ENCODE peak calls at places on chromosomes 1 and 21, in seven cellular contexts. One of them, this sample, is unnamed.

GRCh38 chr21:18449586-18449985 is 46.0 kb upstream of the TMPRSS15 start:
- DNase-seq in tibial artery: no peak
- DNase-seq in GM06990: no peak
- DNase-seq in uterus: no peak
- DNase-seq in GM23338: no peak
- DNase-seq in CD4-positive, alpha-beta memory T cell: no peak
- DNase-seq in SK-N-SH: no peak
- DNase-seq in this sample: no peak

GRCh38 chr21:25307489-25307888 is 299.8 kb downstream of the MRPL39 start:
- DNase-seq in tibial artery: no peak
- DNase-seq in GM06990: no peak
- DNase-seq in uterus: no peak
- DNase-seq in GM23338: no peak
- DNase-seq in CD4-positive, alpha-beta memory T cell: no peak
- DNase-seq in SK-N-SH: no peak
- DNase-seq in this sample: peak

GRCh38 chr1:156241311-156241811 is 623 bp upstream of the BGLAP start:
- DNase-seq in tibial artery: no peak
- DNase-seq in GM06990: no peak
- DNase-seq in uterus: no peak
- DNase-seq in GM23338: no peak
- DNase-seq in CD4-positive, alpha-beta memory T cell: no peak
- DNase-seq in SK-N-SH: no peak
- DNase-seq in this sample: peak

GRCh38 chr1:55284856-55285255 is 69.7 kb upstream of the USP24 start:
- DNase-seq in tibial artery: peak
- DNase-seq in GM06990: no peak
- DNase-seq in uterus: peak
- DNase-seq in GM23338: peak
- DNase-seq in CD4-positive, alpha-beta memory T cell: peak
- DNase-seq in SK-N-SH: peak
- DNase-seq in this sample: peak

GRCh38 chr1:16286122-16286521 is 49.1 kb upstream of the CPLANE2 start:
- DNase-seq in tibial artery: no peak
- DNase-seq in GM06990: no peak
- DNase-seq in uterus: no peak
- DNase-seq in GM23338: no peak
- DNase-seq in CD4-positive, alpha-beta memory T cell: no peak
- DNase-seq in SK-N-SH: no peak
- DNase-seq in this sample: peak

GRCh38 chr1:34696230-34696629 is 58.6 kb upstream of the GJB5 start:
- DNase-seq in tibial artery: no peak
- DNase-seq in GM06990: no peak
- DNase-seq in uterus: no peak
- DNase-seq in GM23338: peak
- DNase-seq in CD4-positive, alpha-beta memory T cell: no peak
- DNase-seq in SK-N-SH: peak
- DNase-seq in this sample: peak

GRCh38 chr1:43850599-43851233 is 82.9 kb upstream of the ARTN start:
- DNase-seq in tibial artery: no peak
- DNase-seq in GM06990: no peak
- DNase-seq in uterus: no peak
- DNase-seq in GM23338: no peak
- DNase-seq in CD4-positive, alpha-beta memory T cell: no peak
- DNase-seq in SK-N-SH: no peak
- DNase-seq in this sample: no peak

GRCh38 chr1:208029381-208030319 is 118.7 kb upstream of the CD34 start:
- DNase-seq in tibial artery: peak
- DNase-seq in GM06990: no peak
- DNase-seq in uterus: peak
- DNase-seq in GM23338: no peak
- DNase-seq in CD4-positive, alpha-beta memory T cell: no peak
- DNase-seq in SK-N-SH: no peak
- DNase-seq in this sample: no peak

GRCh38 chr1:8560611-8561544 is 243.0 kb downstream of the SLC45A1 start:
- DNase-seq in tibial artery: no peak
- DNase-seq in GM06990: peak
- DNase-seq in uterus: no peak
- DNase-seq in GM23338: peak
- DNase-seq in CD4-positive, alpha-beta memory T cell: peak
- DNase-seq in SK-N-SH: peak
- DNase-seq in this sample: peak

GRCh38 chr1:9798236-9799130 is 25.3 kb downstream of the CLSTN1 start:
- DNase-seq in tibial artery: no peak
- DNase-seq in GM06990: no peak
- DNase-seq in uterus: peak
- DNase-seq in GM23338: no peak
- DNase-seq in CD4-positive, alpha-beta memory T cell: no peak
- DNase-seq in SK-N-SH: no peak
- DNase-seq in this sample: no peak

GRCh38 chr1:177181631-177182291 is 11.0 kb downstream of the BRINP2 start:
- DNase-seq in tibial artery: peak
- DNase-seq in GM06990: peak
- DNase-seq in uterus: peak
- DNase-seq in GM23338: peak
- DNase-seq in CD4-positive, alpha-beta memory T cell: no peak
- DNase-seq in SK-N-SH: peak
- DNase-seq in this sample: peak

GRCh38 chr1:24503003-24503751 is 541 bp downstream of the RCAN3 start:
- DNase-seq in tibial artery: no peak
- DNase-seq in GM06990: no peak
- DNase-seq in uterus: no peak
- DNase-seq in GM23338: peak
- DNase-seq in CD4-positive, alpha-beta memory T cell: no peak
- DNase-seq in SK-N-SH: peak
- DNase-seq in this sample: peak

GRCh38 chr1:91383461-91383860 is 21.2 kb downstream of the HFM1 start:
- DNase-seq in tibial artery: no peak
- DNase-seq in GM06990: no peak
- DNase-seq in uterus: no peak
- DNase-seq in GM23338: no peak
- DNase-seq in CD4-positive, alpha-beta memory T cell: no peak
- DNase-seq in SK-N-SH: no peak
- DNase-seq in this sample: no peak

GRCh38 chr1:183218039-183218618 is 32.1 kb downstream of the LAMC2 start:
- DNase-seq in tibial artery: peak
- DNase-seq in GM06990: no peak
- DNase-seq in uterus: no peak
- DNase-seq in GM23338: no peak
- DNase-seq in CD4-positive, alpha-beta memory T cell: no peak
- DNase-seq in SK-N-SH: no peak
- DNase-seq in this sample: no peak

GRCh38 chr1:246169486-246169885 is 337.6 kb downstream of the SMYD3 start:
- DNase-seq in tibial artery: no peak
- DNase-seq in GM06990: no peak
- DNase-seq in uterus: no peak
- DNase-seq in GM23338: no peak
- DNase-seq in CD4-positive, alpha-beta memory T cell: no peak
- DNase-seq in SK-N-SH: no peak
- DNase-seq in this sample: no peak

GRCh38 chr1:181440510-181440909 is 42.8 kb upstream of the CACNA1E start:
- DNase-seq in tibial artery: no peak
- DNase-seq in GM06990: no peak
- DNase-seq in uterus: no peak
- DNase-seq in GM23338: no peak
- DNase-seq in CD4-positive, alpha-beta memory T cell: no peak
- DNase-seq in SK-N-SH: no peak
- DNase-seq in this sample: no peak

GRCh38 chr1:206568256-206568655 is 44.0 kb downstream of the EIF2D start:
- DNase-seq in tibial artery: no peak
- DNase-seq in GM06990: no peak
- DNase-seq in uterus: no peak
- DNase-seq in GM23338: no peak
- DNase-seq in CD4-positive, alpha-beta memory T cell: no peak
- DNase-seq in SK-N-SH: no peak
- DNase-seq in this sample: no peak

GRCh38 chr1:220113136-220113695 is 19.3 kb downstream of the IARS2 start:
- DNase-seq in tibial artery: no peak
- DNase-seq in GM06990: no peak
- DNase-seq in uterus: no peak
- DNase-seq in GM23338: peak
- DNase-seq in CD4-positive, alpha-beta memory T cell: peak
- DNase-seq in SK-N-SH: peak
- DNase-seq in this sample: peak

DNA sequence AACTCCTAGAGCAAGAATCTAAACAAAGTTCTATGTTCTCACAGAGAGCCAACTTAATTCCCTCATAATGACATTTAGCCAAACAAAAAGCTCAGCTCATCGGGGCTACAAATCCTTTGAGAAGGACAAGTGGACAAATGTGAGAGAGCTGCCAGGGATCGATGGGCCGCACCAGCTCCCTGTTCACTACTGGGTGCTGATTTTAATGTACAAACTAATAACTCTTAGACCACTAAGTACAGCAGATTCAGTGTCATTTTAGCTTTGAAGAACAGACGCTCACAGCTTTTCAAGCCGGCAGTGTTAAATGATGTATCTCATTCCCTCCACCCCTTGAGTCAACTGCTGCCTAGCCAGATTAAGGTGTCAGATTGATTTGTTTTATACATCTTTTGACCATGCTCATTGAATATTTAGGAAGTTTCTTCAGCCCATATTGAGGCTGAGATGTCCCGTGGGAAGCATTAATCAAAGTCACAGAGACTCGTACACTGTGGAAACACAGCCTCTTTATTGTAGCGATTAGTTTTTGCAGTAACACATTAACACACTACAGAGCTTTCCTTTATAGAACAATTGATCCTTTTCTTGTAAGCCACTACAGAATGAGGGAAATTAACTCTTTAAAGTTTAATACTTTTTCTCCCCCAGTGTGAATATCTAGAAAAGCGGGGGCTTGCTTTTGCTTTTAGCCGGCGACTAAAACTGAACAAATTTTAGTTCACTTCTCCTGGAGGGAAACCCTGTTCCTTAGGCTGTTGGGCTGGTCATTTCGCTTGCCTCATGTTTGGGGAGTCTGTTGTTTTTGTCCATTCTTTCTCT is 21.2 kb downstream of the PROX1 start:
- DNase-seq in tibial artery: no peak
- DNase-seq in GM06990: no peak
- DNase-seq in uterus: no peak
- DNase-seq in GM23338: no peak
- DNase-seq in CD4-positive, alpha-beta memory T cell: no peak
- DNase-seq in SK-N-SH: no peak
- DNase-seq in this sample: no peak
- H3K4me3 ChIP-seq in tibial artery: no peak
- H3K4me3 ChIP-seq in GM06990: no peak
- H3K4me3 ChIP-seq in uterus: no peak
- H3K4me3 ChIP-seq in GM23338: no peak
- H3K4me3 ChIP-seq in CD4-positive, alpha-beta memory T cell: no peak
- H3K4me3 ChIP-seq in SK-N-SH: no peak
- H3K4me3 ChIP-seq in this sample: no peak

GRCh38 chr1:3393987-3394920 is 60.2 kb upstream of the ARHGEF16 start:
- DNase-seq in tibial artery: no peak
- DNase-seq in GM06990: no peak
- DNase-seq in uterus: no peak
- DNase-seq in GM23338: peak
- DNase-seq in CD4-positive, alpha-beta memory T cell: no peak
- DNase-seq in SK-N-SH: no peak
- DNase-seq in this sample: no peak

GRCh38 chr1:3396411-3396810 is 58.1 kb upstream of the ARHGEF16 start:
- DNase-seq in tibial artery: no peak
- DNase-seq in GM06990: no peak
- DNase-seq in uterus: no peak
- DNase-seq in GM23338: no peak
- DNase-seq in CD4-positive, alpha-beta memory T cell: no peak
- DNase-seq in SK-N-SH: no peak
- DNase-seq in this sample: no peak

GRCh38 chr1:3390291-3390690 is 64.2 kb upstream of the ARHGEF16 start:
- DNase-seq in tibial artery: no peak
- DNase-seq in GM06990: no peak
- DNase-seq in uterus: no peak
- DNase-seq in GM23338: no peak
- DNase-seq in CD4-positive, alpha-beta memory T cell: no peak
- DNase-seq in SK-N-SH: no peak
- DNase-seq in this sample: no peak

GRCh38 chr1:3391711-3392110 is 62.8 kb upstream of the ARHGEF16 start:
- DNase-seq in tibial artery: no peak
- DNase-seq in GM06990: no peak
- DNase-seq in uterus: no peak
- DNase-seq in GM23338: peak
- DNase-seq in CD4-positive, alpha-beta memory T cell: no peak
- DNase-seq in SK-N-SH: peak
- DNase-seq in this sample: no peak

DNA sequence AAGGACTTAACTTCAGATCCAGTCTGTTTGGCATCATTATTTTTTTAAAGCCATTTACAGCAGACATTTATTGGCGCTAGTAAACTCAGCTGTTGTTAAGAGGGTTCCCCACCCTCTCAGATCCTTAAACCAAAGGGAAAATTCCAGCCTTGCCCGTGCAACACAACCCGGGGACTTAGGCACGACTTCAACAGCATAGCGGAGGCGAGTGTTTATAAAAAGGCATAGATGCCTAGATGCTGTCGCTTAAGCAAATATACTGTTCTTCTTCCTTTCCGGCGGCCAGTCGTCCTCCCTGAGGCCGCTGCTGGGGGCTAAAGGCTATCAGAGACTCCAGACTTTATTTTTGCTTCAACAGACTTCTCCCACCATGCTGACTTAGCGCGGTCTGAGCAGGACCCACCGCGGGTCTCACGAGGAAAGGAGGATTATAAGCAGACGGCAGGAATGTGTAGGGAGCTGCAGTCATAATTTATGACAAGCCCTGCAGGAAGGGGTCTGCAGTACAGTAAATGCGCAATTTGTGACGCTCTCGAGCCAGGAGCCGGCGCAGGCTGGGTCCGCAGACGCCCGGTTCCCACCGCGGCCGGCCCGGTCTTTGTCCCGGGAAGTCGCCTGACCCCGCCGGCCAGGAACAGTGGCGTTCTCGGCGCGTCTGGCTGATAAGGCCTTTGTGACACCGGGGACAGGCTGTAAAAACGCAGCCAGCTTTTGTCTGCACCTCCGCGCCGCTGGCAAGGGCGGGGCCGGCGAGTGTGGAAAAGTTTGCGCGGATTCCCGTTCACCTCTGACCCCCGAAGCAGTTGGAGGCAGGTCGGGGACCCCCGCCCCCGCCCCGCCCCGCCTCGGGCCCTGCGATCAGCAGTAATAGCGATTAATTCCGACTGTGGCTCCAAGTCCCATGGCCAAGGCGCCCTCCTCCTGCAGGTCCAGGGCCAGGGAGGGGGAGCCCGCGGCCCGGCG is 61.2 kb upstream of the ARHGEF16 start:
- DNase-seq in tibial artery: no peak
- DNase-seq in GM06990: no peak
- DNase-seq in uterus: no peak
- DNase-seq in GM23338: peak
- DNase-seq in CD4-positive, alpha-beta memory T cell: no peak
- DNase-seq in SK-N-SH: peak
- DNase-seq in this sample: no peak
- H3K4me3 ChIP-seq in tibial artery: peak
- H3K4me3 ChIP-seq in GM06990: no peak
- H3K4me3 ChIP-seq in uterus: no peak
- H3K4me3 ChIP-seq in GM23338: peak
- H3K4me3 ChIP-seq in CD4-positive, alpha-beta memory T cell: no peak
- H3K4me3 ChIP-seq in SK-N-SH: no peak
- H3K4me3 ChIP-seq in this sample: no peak

GRCh38 chr1:233587196-233587595 is 26.7 kb upstream of the KCNK1 start:
- DNase-seq in tibial artery: no peak
- DNase-seq in GM06990: no peak
- DNase-seq in uterus: no peak
- DNase-seq in GM23338: no peak
- DNase-seq in CD4-positive, alpha-beta memory T cell: no peak
- DNase-seq in SK-N-SH: no peak
- DNase-seq in this sample: no peak
- H3K4me3 ChIP-seq in tibial artery: no peak
- H3K4me3 ChIP-seq in GM06990: no peak
- H3K4me3 ChIP-seq in uterus: no peak
- H3K4me3 ChIP-seq in GM23338: no peak
- H3K4me3 ChIP-seq in CD4-positive, alpha-beta memory T cell: no peak
- H3K4me3 ChIP-seq in SK-N-SH: no peak
- H3K4me3 ChIP-seq in this sample: no peak

GRCh38 chr21:41932191-41932575 is 21.6 kb downstream of the C2CD2 start:
- DNase-seq in tibial artery: no peak
- DNase-seq in GM06990: no peak
- DNase-seq in uterus: no peak
- DNase-seq in GM23338: no peak
- DNase-seq in CD4-positive, alpha-beta memory T cell: no peak
- DNase-seq in SK-N-SH: no peak
- DNase-seq in this sample: peak
- H3K4me3 ChIP-seq in tibial artery: no peak
- H3K4me3 ChIP-seq in GM06990: no peak
- H3K4me3 ChIP-seq in uterus: no peak
- H3K4me3 ChIP-seq in GM23338: no peak
- H3K4me3 ChIP-seq in CD4-positive, alpha-beta memory T cell: no peak
- H3K4me3 ChIP-seq in SK-N-SH: no peak
- H3K4me3 ChIP-seq in this sample: no peak